ENCODE peak calls at places on chromosomes 2 and 18, in six cellular contexts. T is AG09319, R is bronchial epithelial cell, K is neural crest cell, D is foreskin fibroblast, G is AG10803. O is an unnamed sample.

GRCh38 chr2:119024152-119024551 is 82.2 kb downstream of the MARCO start:
- DNase-seq in T (no peak), D (no peak), K (no peak), R (no peak), G (no peak), O (no peak)

GRCh38 chr18:11861583-11862288 is 10.5 kb downstream of the CHMP1B start:
- DNase-seq in K (no peak), G (peak), T (no peak), R (no peak), D (peak), O (no peak)

GRCh38 chr2:237779521-237779920 is 19.1 kb upstream of the RBM44 start:
- DNase-seq in D (no peak), K (no peak), G (no peak), R (no peak), T (no peak), O (no peak)

GRCh38 chr2:190819835-190820234 is 60.8 kb upstream of the GLS start:
- DNase-seq in D (peak), K (no peak), G (peak), T (peak), R (peak), O (peak)

GRCh38 chr2:31297751-31298150 is 63.8 kb downstream of the EHD3 start:
- DNase-seq in R (peak), D (peak), T (no peak), K (no peak), G (peak), O (peak)

GRCh38 chr2:238856713-238857567 is 9.1 kb downstream of the TWIST2 start:
- DNase-seq in G (peak), K (no peak), T (no peak), D (peak), R (no peak), O (peak)

GRCh38 chr2:26668041-26668440 is 24.5 kb upstream of the KCNK3 start:
- DNase-seq in K (no peak), G (no peak), T (no peak), R (no peak), D (no peak), O (no peak)

GRCh38 chr18:51724790-51725721 is 527.6 kb upstream of the MEX3C start:
- DNase-seq in T (no peak), K (no peak), R (peak), D (no peak), G (no peak), O (no peak)

GRCh38 chr2:287471-287885 is 413 bp downstream of the ALKAL2 start:
- DNase-seq in T (no peak), D (peak), R (no peak), K (no peak), G (peak), O (no peak)

GRCh38 chr2:27779417-27780055 is 8.0 kb downstream of the MRPL33 start:
- DNase-seq in T (no peak), R (no peak), G (peak), D (no peak), K (no peak), O (no peak)

GRCh38 chr2:172270278-172271079 is 156.9 kb upstream of the ITGA6 start:
- DNase-seq in T (no peak), K (no peak), D (no peak), G (no peak), R (no peak), O (no peak)

GRCh38 chr2:238920601-238921001 is 72.7 kb downstream of the TWIST2 start:
- DNase-seq in K (no peak), G (no peak), R (peak), T (no peak), D (no peak), O (no peak)

GRCh38 chr2:235170536-235171510 is 219.0 kb downstream of the SH3BP4 start:
- DNase-seq in D (peak), R (peak), K (peak), G (peak), T (peak), O (peak)

GRCh38 chr2:219418570-219419189 is 503 bp downstream of the DES start:
- DNase-seq in G (no peak), K (no peak), R (no peak), T (no peak), D (no peak), O (no peak)

GRCh38 chr2:18208956-18209355 is 330.5 kb downstream of the KCNS3 start:
- DNase-seq in G (no peak), D (no peak), T (no peak), K (no peak), R (no peak), O (no peak)

GRCh38 chr2:731711-732110 is 54.5 kb upstream of the TMEM18 start:
- DNase-seq in K (no peak), G (no peak), T (no peak), R (no peak), D (no peak), O (no peak)

GRCh38 chr18:944440-944839 is 39.8 kb downstream of the ADCYAP1 start:
- DNase-seq in G (peak), D (peak), K (no peak), R (peak), T (no peak), O (peak)

GRCh38 chr18:23888880-23889279 is 125.7 kb upstream of the TTC39C start:
- DNase-seq in D (no peak), K (no peak), T (no peak), R (no peak), G (no peak), O (no peak)

GRCh38 chr2:219631925-219632757 is 4.7 kb downstream of the SLC4A3 start:
- DNase-seq in G (no peak), R (no peak), D (no peak), K (no peak), T (no peak), O (no peak)

GRCh38 chr2:217035967-217036366 is 176.1 kb upstream of the TNP1 start:
- DNase-seq in T (no peak), R (peak), D (no peak), G (peak), K (no peak), O (no peak)

GRCh38 chr2:108266218-108266617 is 22.5 kb upstream of the SULT1C2 start:
- DNase-seq in G (no peak), K (no peak), D (no peak), R (no peak), T (no peak), O (no peak)

GRCh38 chr2:21452678-21453077 is 328.9 kb downstream of the TDRD15 start:
- DNase-seq in R (no peak), G (no peak), D (no peak), K (no peak), T (no peak), O (no peak)

GRCh38 chr2:220966636-220967035 is 605.5 kb downstream of the EPHA4 start:
- DNase-seq in T (no peak), D (peak), K (no peak), R (peak), G (peak), O (peak)

GRCh38 chr2:32357545-32358482 is 991 bp downstream of the BIRC6 start:
- DNase-seq in R (peak), G (peak), K (peak), D (peak), T (no peak), O (peak)

GRCh38 chr2:209771474-209772292 is at the start of gene UNC80:
- DNase-seq in K (peak), G (peak), R (peak), D (peak), T (no peak), O (no peak)

GRCh38 chr2:205187731-205188130 is 494.6 kb upstream of the NRP2 start:
- DNase-seq in K (no peak), R (no peak), G (no peak), T (no peak), D (peak), O (no peak)

GRCh38 chr2:63639344-63639743 is 50.6 kb downstream of the MDH1 start:
- DNase-seq in R (no peak), G (no peak), T (no peak), K (no peak), D (no peak), O (no peak)

GRCh38 chr18:10252494-10252893 is 201.9 kb upstream of the APCDD1 start:
- DNase-seq in K (no peak), R (peak), D (no peak), G (no peak), T (no peak), O (no peak)

GRCh38 chr2:63591566-63592175 is 2.9 kb downstream of the MDH1 start:
- DNase-seq in G (no peak), K (no peak), R (no peak), T (no peak), D (no peak), O (no peak)

GRCh38 chr2:237128026-237128703 is 42.5 kb downstream of the COPS8 start:
- DNase-seq in T (peak), D (peak), K (no peak), R (peak), G (peak), O (peak)

GRCh38 chr2:108404784-108405397 is 27.1 kb downstream of the SULT1C4 start:
- DNase-seq in T (no peak), R (peak), G (no peak), D (no peak), K (no peak), O (no peak)

GRCh38 chr2:38722271-38723115 is 28.7 kb downstream of the SRSF7 start:
- DNase-seq in T (no peak), R (no peak), D (no peak), G (no peak), K (no peak), O (no peak)

GRCh38 chr2:85053802-85054201 is 79.4 kb upstream of the TCF7L1 start:
- DNase-seq in R (peak), D (peak), G (peak), K (no peak), T (no peak), O (peak)

GRCh38 chr2:63189026-63189425 is 138.4 kb downstream of the OTX1 start:
- DNase-seq in T (no peak), G (peak), R (peak), D (peak), K (peak), O (peak)

GRCh38 chr2:241267249-241268067 is 48.0 kb downstream of the HDLBP start:
- DNase-seq in R (no peak), T (no peak), K (no peak), G (no peak), D (no peak), O (no peak)
- TF ChIP-seq CTCF in R (no peak), T (no peak), K (no peak), G (no peak), D (no peak), O (peak)

DNA sequence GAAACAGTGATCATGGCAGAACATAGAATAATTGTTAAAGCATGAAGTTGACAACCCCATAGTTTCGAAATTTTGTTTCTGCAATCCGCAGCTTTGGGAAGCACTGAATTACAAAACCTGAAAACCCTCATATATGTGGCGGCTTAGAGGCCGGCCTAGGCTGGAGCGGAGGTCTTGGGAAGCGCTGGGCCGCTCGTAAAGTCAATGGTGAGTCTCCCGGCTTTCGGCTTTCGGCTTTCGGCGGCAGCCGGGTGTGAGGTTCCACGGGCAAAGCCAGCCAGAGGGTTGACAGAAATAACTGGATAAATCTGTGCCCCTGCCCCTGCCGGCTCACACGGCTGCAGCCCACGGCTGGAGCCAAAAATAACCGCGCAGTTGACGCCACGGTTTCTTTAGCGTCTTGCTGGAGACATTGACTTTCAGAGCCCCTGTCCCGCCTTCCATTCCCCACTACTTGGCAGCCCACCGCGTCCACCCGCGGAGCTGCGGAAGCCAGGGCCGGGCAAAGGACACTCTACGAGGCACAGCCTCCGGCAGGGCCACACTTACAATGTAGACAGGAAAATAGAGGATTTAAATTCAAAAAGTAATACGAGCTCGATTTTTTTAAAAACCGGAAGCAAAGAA is 28.5 kb upstream of the ATP6V1B1 start:
- DNase-seq in D (peak), G (no peak), R (no peak), T (no peak), K (no peak), O (no peak)
- TF ChIP-seq CTCF in D (no peak), G (no peak), R (no peak), T (no peak), K (no peak), O (no peak)

GRCh38 chr18:75120521-75120920 is 88.4 kb downstream of the PTGR3 start:
- DNase-seq in T (no peak), D (no peak), G (no peak), K (no peak), R (no peak), O (no peak)
- TF ChIP-seq CTCF in T (no peak), D (no peak), G (no peak), K (no peak), R (no peak), O (no peak)

GRCh38 chr2:33670392-33670937 is 71.4 kb upstream of the FAM98A start:
- DNase-seq in K (no peak), R (no peak), G (no peak), D (no peak), T (no peak), O (no peak)
- TF ChIP-seq CTCF in K (peak), R (peak), G (no peak), D (no peak), T (no peak), O (peak)

DNA sequence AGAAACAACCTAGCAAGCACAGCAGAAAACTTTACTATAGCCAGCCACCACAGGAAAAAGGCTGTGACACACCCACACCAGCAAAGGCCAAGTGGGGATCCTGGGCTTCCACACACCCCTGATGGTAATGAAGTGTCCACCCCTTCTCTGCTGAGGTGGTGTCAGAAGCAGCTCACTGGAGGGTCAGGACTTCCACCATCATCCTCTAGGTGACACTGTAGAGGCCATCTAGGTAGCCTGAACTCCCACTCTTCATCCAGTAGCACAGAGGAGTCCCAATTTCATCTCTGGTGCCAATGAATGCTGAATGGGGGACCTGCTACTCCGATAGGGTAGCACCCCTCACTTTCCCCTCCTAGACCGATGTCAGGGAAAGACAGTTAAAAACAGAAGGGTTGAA is 1544.4 kb downstream of the LRP1B start:
- DNase-seq in T (no peak), K (peak), D (peak), G (peak), R (peak), O (no peak)
- TF ChIP-seq CTCF in T (peak), K (peak), D (peak), G (peak), R (peak), O (no peak)

GRCh38 chr2:185284696-185285095 is 453.9 kb upstream of the FSIP2 start:
- DNase-seq in T (no peak), G (no peak), R (no peak), D (no peak), K (no peak), O (no peak)

GRCh38 chr2:185274718-185275484 is 463.7 kb upstream of the FSIP2 start:
- DNase-seq in T (no peak), G (no peak), K (no peak), D (no peak), R (no peak), O (no peak)

DNA sequence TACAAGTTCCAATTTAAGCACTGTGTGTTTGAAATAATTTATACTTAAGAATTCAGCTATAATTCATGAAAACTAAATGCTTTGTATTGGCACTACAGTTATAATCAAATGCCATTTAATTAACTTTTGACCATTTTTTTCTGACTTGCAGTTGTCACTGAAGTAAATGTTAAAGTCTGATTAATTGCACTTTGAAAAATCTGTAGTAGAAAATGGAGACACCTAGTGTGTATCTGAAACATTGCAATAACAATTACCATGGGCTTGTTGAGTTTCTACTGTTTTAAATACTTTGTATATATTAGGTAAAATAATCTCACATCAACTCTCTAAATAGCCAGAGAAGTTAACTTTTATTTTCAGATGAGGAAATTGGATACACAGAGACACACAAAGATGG is 458.6 kb upstream of the FSIP2 start:
- DNase-seq in T (no peak), G (no peak), R (peak), D (no peak), K (no peak), O (peak)
- TF ChIP-seq CTCF in T (peak), G (no peak), R (peak), D (peak), K (peak), O (no peak)

GRCh38 chr18:77749189-77749588 is 499.5 kb downstream of the GALR1 start:
- DNase-seq in K (peak), G (no peak), D (no peak), T (no peak), R (no peak), O (no peak)
- TF ChIP-seq CTCF in K (peak), G (peak), D (no peak), T (no peak), R (no peak), O (peak)

GRCh38 chr18:54828290-54828871 is at the start of gene RAB27B:
- DNase-seq in K (peak), R (peak), D (peak), G (peak), T (peak), O (peak)
- TF ChIP-seq CTCF in K (no peak), R (peak), D (no peak), G (peak), T (no peak), O (no peak)

O was measured in HFFc6.